ENCODE peak calls at places on chromosome 6, in seven cellular contexts. W, M, G, K, E, V and O are unnamed samples.
A peak's percentile ranks its signal among the peaks of the same experiment; 100 is the strongest.

GRCh38 chr6:122780114-122780513 is 598 bp downstream of the FABP7 start:
- DNase-seq in W (no peak), M (no peak), G (no peak), K (no peak), E (no peak), V (no peak), O (no peak)

GRCh38 chr6:80182291-80182690 is 75.8 kb downstream of the BCKDHB start:
- DNase-seq in W (no peak), M (peak; percentile 32), G (no peak), K (no peak), E (no peak), V (no peak), O (peak; percentile 64)

GRCh38 chr6:36358235-36358915 is 21.7 kb upstream of the BNIP5 start:
- DNase-seq in W (no peak), M (no peak), G (no peak), K (no peak), E (no peak), V (no peak), O (peak; percentile 17)

GRCh38 chr6:43977404-43978111 is 149.7 kb downstream of the MRPL14 start:
- DNase-seq in W (peak; percentile 39), M (no peak), G (no peak), K (no peak), E (no peak), V (no peak), O (no peak)

GRCh38 chr6:145480024-145480423 is 255.3 kb downstream of the EPM2A start:
- DNase-seq in W (no peak), M (no peak), G (no peak), K (no peak), E (no peak), V (no peak), O (no peak)

GRCh38 chr6:71733970-71734899 is 152.1 kb upstream of the RIMS1 start:
- DNase-seq in W (no peak), M (no peak), G (no peak), K (no peak), E (no peak), V (no peak), O (peak; percentile 29)

GRCh38 chr6:48658910-48659309 is 547.9 kb upstream of the PTCHD4 start:
- DNase-seq in W (no peak), M (no peak), G (no peak), K (peak; percentile 35), E (no peak), V (no peak), O (no peak)

GRCh38 chr6:151317206-151317994 is 74.0 kb downstream of the ZBTB2 start:
- DNase-seq in W (no peak), M (peak; percentile 48), G (no peak), K (no peak), E (no peak), V (no peak), O (peak; percentile 91)

GRCh38 chr6:30810813-30811329 is 66.5 kb upstream of the IER3 start:
- DNase-seq in W (peak; percentile 50), M (no peak), G (no peak), K (no peak), E (no peak), V (no peak), O (no peak)

GRCh38 chr6:98467091-98467490 is 367.3 kb upstream of the POU3F2 start:
- DNase-seq in W (no peak), M (no peak), G (no peak), K (no peak), E (no peak), V (no peak), O (no peak)

GRCh38 chr6:137571854-137572253 is 77.7 kb upstream of the OLIG3 start:
- DNase-seq in W (peak; percentile 55), M (no peak), G (no peak), K (peak; percentile 15), E (no peak), V (no peak), O (peak; percentile 32)

GRCh38 chr6:51495016-51495805 is 592.2 kb downstream of the PKHD1 start:
- DNase-seq in W (no peak), M (no peak), G (no peak), K (peak; percentile 47), E (no peak), V (peak; percentile 77), O (no peak)

GRCh38 chr6:113361014-113361645 is 496.0 kb upstream of the MARCKS start:
- DNase-seq in W (no peak), M (no peak), G (no peak), K (no peak), E (no peak), V (no peak), O (peak; percentile 78)